ENCODE peak calls at places on chromosomes 1 and 21, in ten cellular contexts. G is psoas muscle; V is keratinocyte; M is MM.1S; H is dorsolateral prefrontal cortex; J is CD8-positive, alpha-beta T cell; A is neural progenitor cell; B is ovary; O is breast epithelium; Y is OCI-LY7. N is an unnamed sample.

GRCh38 chr1:8706995-8707396 is 110.4 kb downstream of the RERE start:
- DNase-seq in A (peak), Y (no peak), J (no peak), G (no peak), O (no peak), M (no peak), V (no peak), H (no peak), B (no peak), N (no peak)

GRCh38 chr21:27505516-27505915 is 538.6 kb upstream of the ADAMTS5 start:
- DNase-seq in M (no peak), V (no peak), J (no peak), G (no peak), H (no peak), O (no peak), Y (no peak), B (no peak), A (no peak), N (no peak)

GRCh38 chr1:203479646-203480045 is 4.0 kb downstream of the PRELP start:
- DNase-seq in Y (no peak), A (no peak), G (no peak), J (no peak), H (no peak), B (no peak), V (no peak), M (no peak), O (no peak), N (peak)

GRCh38 chr1:208919371-208919770 is 664.1 kb upstream of the CAMK1G start:
- DNase-seq in Y (no peak), A (no peak), H (no peak), J (no peak), V (no peak), O (no peak), M (no peak), B (no peak), G (no peak), N (no peak)

GRCh38 chr1:235093013-235093618 is 35.5 kb downstream of the TOMM20 start:
- DNase-seq in J (no peak), G (no peak), B (no peak), O (no peak), M (no peak), A (peak), V (no peak), Y (peak), H (no peak), N (no peak)

GRCh38 chr1:218207194-218207593 is 77.9 kb upstream of the RRP15 start:
- DNase-seq in A (no peak), G (no peak), B (no peak), V (no peak), Y (no peak), O (no peak), H (no peak), J (no peak), M (no peak), N (no peak)

GRCh38 chr1:8198522-8198921 is 119.4 kb upstream of the SLC45A1 start:
- DNase-seq in B (no peak), H (no peak), V (no peak), M (no peak), Y (no peak), O (no peak), J (no peak), A (no peak), G (no peak), N (no peak)

GRCh38 chr1:115911298-115911697 is 65.0 kb upstream of the SLC22A15 start:
- DNase-seq in G (no peak), J (no peak), V (no peak), M (no peak), H (no peak), A (no peak), Y (no peak), O (no peak), B (no peak), N (no peak)

GRCh38 chr1:191206808-191207207 is 729.1 kb upstream of the BRINP3 start:
- DNase-seq in B (no peak), Y (no peak), H (no peak), J (no peak), A (no peak), O (no peak), G (no peak), M (no peak), V (no peak), N (no peak)

GRCh38 chr1:35575401-35575958 is 2.4 kb downstream of the TFAP2E start:
- DNase-seq in V (no peak), A (no peak), M (no peak), Y (no peak), H (no peak), J (no peak), G (no peak), O (peak), B (no peak), N (peak)

GRCh38 chr1:114620419-114620818 is 39.0 kb upstream of the BCAS2 start:
- DNase-seq in G (no peak), A (no peak), H (no peak), V (no peak), B (no peak), Y (no peak), O (no peak), M (no peak), J (no peak), N (no peak)

GRCh38 chr1:44557756-44558155 is 116.5 kb downstream of the TMEM53 start:
- DNase-seq in B (no peak), M (no peak), V (peak), A (no peak), G (no peak), H (no peak), O (no peak), J (no peak), Y (no peak), N (no peak)

GRCh38 chr1:186747661-186748060 is 67.4 kb upstream of the PTGS2 start:
- DNase-seq in O (no peak), Y (no peak), J (no peak), A (no peak), H (no peak), V (no peak), B (no peak), G (no peak), M (no peak), N (no peak)

GRCh38 chr1:108830119-108831008 is 26.5 kb downstream of the AKNAD1 start:
- DNase-seq in M (no peak), H (peak), J (no peak), G (peak), Y (no peak), B (no peak), A (no peak), V (peak), O (peak), N (peak)

GRCh38 chr21:23861908-23862504 is 1745.3 kb downstream of the MRPL39 start:
- DNase-seq in A (no peak), G (no peak), V (no peak), O (no peak), M (no peak), B (no peak), H (no peak), J (no peak), Y (no peak), N (no peak)

DNA sequence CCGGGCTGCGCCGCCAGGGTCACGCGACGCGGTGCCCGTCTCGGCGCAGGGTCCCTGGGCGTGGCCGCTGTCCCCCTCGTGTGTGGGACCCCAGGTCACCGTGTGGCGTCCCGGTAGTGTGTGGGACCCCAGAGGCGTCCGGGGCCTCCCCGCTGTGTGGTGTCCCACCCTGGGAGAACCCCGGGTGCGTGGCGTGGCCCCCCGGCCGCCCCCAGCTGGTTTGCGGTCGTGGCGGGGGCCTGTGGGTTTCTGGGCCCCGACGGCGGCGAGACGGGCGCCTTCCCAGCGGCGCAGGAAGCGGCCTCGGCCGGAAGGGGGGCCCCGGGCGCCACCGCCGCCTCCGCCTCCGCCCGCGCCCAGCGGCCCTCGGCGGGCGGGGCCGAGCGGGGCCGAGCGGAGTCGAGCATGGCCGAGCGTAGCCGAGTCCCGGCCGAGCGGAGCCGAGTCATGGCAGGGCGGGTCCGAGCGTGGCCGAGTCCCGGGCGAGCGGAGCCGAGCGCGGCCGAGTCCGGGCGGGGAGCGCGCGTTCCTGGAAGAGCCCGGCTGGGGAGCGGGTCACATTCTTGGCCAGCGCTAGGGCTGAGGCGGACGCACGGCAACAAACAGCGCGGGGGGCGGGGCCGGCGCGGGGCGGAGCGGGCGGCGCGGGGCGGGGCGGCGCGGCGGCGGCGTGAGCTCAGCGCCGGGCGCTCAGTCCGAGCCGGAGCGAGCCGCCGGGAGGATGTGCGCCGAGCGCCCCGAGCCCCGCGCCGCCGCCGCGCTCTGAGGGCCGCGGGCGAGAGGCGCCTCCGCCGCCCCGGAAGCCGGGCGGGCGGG is 570 bp upstream of the SKI start:
- DNase-seq in O (peak), G (peak), H (peak), A (peak), J (peak), B (peak), V (no peak), M (peak), Y (peak), N (peak)
- TF ChIP-seq CTCF in O (no peak), G (peak), H (peak), A (no peak), J (no peak), B (peak), V (no peak), M (no peak), Y (no peak), N (no peak)

GRCh38 chr1:205985330-205986005 is 17.7 kb downstream of the RAB7B start:
- DNase-seq in M (no peak), G (no peak), H (no peak), O (no peak), Y (no peak), J (no peak), V (no peak), A (no peak), B (no peak), N (no peak)
- H3K4me3 ChIP-seq in M (no peak), G (no peak), H (no peak), O (no peak), Y (no peak), J (no peak), V (no peak), A (no peak), B (no peak), N (no peak)

DNA sequence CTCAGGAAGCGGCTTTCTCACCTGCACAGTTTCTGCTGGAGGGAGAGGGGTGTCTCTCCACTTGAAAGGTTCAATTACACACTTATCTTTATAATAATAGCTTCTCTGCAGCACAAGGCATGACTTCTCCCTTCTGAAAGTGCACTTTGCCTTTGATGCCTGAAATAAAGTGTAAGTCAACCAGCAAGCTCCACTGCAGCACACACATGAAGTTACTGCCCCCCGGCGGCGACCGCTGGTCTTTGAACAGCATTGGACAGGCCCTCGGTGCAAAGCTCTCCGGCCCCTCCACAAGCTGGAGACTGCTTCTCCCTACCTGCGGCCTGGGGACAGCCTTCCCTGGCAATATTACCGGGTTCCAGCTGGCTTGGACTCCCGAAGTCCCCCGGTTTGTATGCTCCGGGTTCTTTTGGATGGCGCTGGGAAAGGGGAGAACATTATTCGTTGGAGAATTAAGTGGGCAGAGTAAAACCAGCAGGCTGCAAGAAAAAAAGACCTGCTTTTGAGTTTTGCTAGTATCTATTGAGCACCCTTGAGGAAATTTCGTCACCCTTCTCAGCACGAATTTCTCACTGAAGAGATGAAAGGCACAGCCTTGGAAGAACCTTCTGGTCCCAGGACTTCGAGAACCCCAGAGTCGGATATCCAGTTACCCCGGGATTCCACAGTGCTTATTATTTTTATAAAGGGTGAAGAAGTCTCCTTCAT is 11.8 kb downstream of the RCAN1 start:
- DNase-seq in G (peak), V (no peak), H (peak), J (peak), O (peak), Y (peak), B (peak), A (peak), M (peak), N (peak)
- TF ChIP-seq CTCF in G (peak), V (peak), H (peak), J (peak), O (peak), Y (peak), B (peak), A (peak), M (peak), N (peak)

GRCh38 chr1:220786057-220786336 is 716 bp upstream of the MTARC1 start:
- DNase-seq in V (no peak), G (peak), H (no peak), M (no peak), A (no peak), J (no peak), O (no peak), Y (no peak), B (peak), N (no peak)
- H3K4me3 ChIP-seq in V (no peak), G (peak), H (peak), M (no peak), A (peak), J (no peak), O (peak), Y (no peak), B (no peak), N (peak)

DNA sequence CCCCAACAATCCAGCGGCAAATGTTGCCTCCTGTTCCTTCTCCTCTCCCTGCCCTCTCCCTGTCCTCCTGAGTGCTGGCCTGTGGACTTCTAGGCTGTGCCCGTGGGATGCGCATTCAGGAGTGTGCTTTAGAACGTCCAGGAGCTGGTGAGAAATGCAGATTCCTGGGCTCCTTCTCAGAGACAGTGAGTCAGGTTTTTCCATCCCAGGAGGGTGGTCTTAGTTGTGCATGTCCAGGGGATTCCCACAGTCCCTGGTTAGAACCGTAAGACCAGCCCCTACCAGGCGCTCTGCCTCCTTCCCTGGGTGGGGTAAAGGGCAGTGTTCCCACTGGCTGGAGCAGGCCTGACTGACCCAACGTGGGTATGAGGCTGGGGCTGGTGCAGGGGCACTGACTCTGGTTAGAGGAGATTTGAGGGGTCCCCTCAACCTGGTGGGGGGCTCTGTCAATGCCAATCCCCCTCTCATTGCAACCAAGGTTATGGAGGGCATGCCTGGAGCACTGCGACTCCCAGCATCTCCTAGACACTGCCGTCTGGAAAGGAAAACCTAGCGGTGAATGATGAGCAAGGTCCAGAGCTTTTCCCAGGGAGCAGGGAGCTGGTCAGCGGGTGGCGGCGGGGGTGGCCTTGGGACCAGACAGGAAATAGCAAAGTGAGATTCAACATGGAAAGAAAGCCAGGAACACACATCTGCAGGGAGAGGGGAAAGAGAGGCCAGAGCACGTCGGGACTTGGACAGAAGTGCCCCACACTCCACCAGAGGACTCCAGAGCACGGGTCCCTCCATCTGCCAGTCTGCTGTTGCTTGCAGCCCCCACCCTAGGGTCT is 38.6 kb downstream of the HSPG2 start:
- DNase-seq in M (no peak), B (no peak), G (peak), H (no peak), J (no peak), V (no peak), A (no peak), O (no peak), Y (no peak), N (no peak)
- TF ChIP-seq CTCF in M (no peak), B (no peak), G (no peak), H (no peak), J (no peak), V (no peak), A (no peak), O (no peak), Y (no peak), N (no peak)

GRCh38 chr1:39109653-39110052 is 83.5 kb downstream of the NDUFS5 start:
- DNase-seq in B (no peak), J (no peak), V (no peak), Y (no peak), A (no peak), H (no peak), O (no peak), G (no peak), M (no peak), N (no peak)
- H3K4me3 ChIP-seq in B (no peak), J (no peak), V (no peak), Y (no peak), A (no peak), H (no peak), O (no peak), G (no peak), M (no peak), N (no peak)

GRCh38 chr1:98988906-98989603 is 15.6 kb downstream of the PLPPR5 start:
- DNase-seq in H (no peak), V (no peak), G (no peak), B (no peak), Y (no peak), M (no peak), A (no peak), J (no peak), O (no peak), N (no peak)

GRCh38 chr1:98992844-98993243 is 11.8 kb downstream of the PLPPR5 start:
- DNase-seq in H (no peak), V (no peak), Y (no peak), G (no peak), J (no peak), B (no peak), O (no peak), A (no peak), M (no peak), N (no peak)

GRCh38 chr1:98985687-98986086 is 19.0 kb downstream of the PLPPR5 start:
- DNase-seq in J (no peak), V (no peak), O (no peak), A (no peak), B (no peak), H (no peak), M (no peak), Y (no peak), G (no peak), N (no peak)

GRCh38 chr1:98991127-98992003 is 13.3 kb downstream of the PLPPR5 start:
- DNase-seq in G (no peak), H (no peak), V (peak), A (peak), Y (peak), M (peak), O (no peak), B (no peak), J (no peak), N (no peak)
- TF ChIP-seq CTCF in G (no peak), H (no peak), V (peak), A (peak), Y (peak), M (peak), O (no peak), B (no peak), J (no peak), N (no peak)

GRCh38 chr1:212119397-212119837 is 83.9 kb downstream of the DTL start:
- DNase-seq in O (no peak), J (no peak), V (no peak), G (peak), M (no peak), H (no peak), A (no peak), Y (peak), B (no peak), N (no peak)
- H3K4me3 ChIP-seq in O (no peak), J (no peak), V (no peak), G (peak), M (no peak), H (no peak), A (no peak), Y (no peak), B (no peak), N (no peak)

N was measured in spleen.